ENCODE peak calls at places on chromosomes 16 and 17, in eight cellular contexts. G is adrenal gland; T is left ventricle myocardium inferior; W is mesenchymal stem cell; V is naive thymus-derived CD4-positive, alpha-beta T cell; P is heart left ventricle; I is Panc1; J is CD8-positive, alpha-beta T cell. Q is an unnamed sample. For H3K4me1 and H3K27me3, the result is how much of the 10 kb centered on the place peaks cover.

GRCh38 chr17:77708049-77708448 is 250.5 kb upstream of the TNRC6C start:
- DNase-seq in G (no peak), P (no peak), I (no peak), V (no peak), W (no peak), J (no peak), T (no peak), Q (no peak)

GRCh38 chr17:27105636-27106035 is 188.3 kb upstream of the WSB1 start:
- DNase-seq in T (no peak), G (no peak), P (no peak), W (no peak), I (no peak), J (no peak), V (no peak), Q (no peak)

GRCh38 chr17:29291163-29291752 is 2.7 kb downstream of the NUFIP2 start:
- DNase-seq in P (no peak), T (no peak), G (no peak), W (peak), J (no peak), I (peak), V (peak), Q (no peak)

GRCh38 chr16:17724242-17724898 is 253.6 kb upstream of the XYLT1 start:
- DNase-seq in G (no peak), T (no peak), W (no peak), V (no peak), J (no peak), I (no peak), P (no peak), Q (no peak)

GRCh38 chr16:85153046-85153445 is 40.8 kb upstream of the CIBAR2 start:
- DNase-seq in G (no peak), J (no peak), V (no peak), P (no peak), W (no peak), T (no peak), I (no peak), Q (no peak)

GRCh38 chr17:42253173-42253545 is 23.0 kb downstream of the STAT5B start:
- DNase-seq in T (no peak), J (no peak), P (no peak), V (no peak), I (no peak), G (no peak), W (no peak), Q (no peak)

GRCh38 chr17:32486701-32487459 is at the start of gene CDK5R1:
- DNase-seq in I (no peak), W (peak), V (peak), T (peak), P (peak), G (peak), J (peak), Q (no peak)

GRCh38 chr17:13421581-13421980 is 180.1 kb downstream of the HS3ST3A1 start:
- DNase-seq in V (no peak), P (no peak), W (no peak), T (no peak), I (no peak), G (no peak), J (no peak), Q (no peak)

GRCh38 chr17:31329221-31329620 is 7.8 kb upstream of the EVI2A start:
- DNase-seq in J (no peak), W (peak), T (no peak), G (no peak), I (no peak), P (no peak), V (no peak), Q (no peak)

GRCh38 chr17:2056221-2057129 is 1.6 kb downstream of the HIC1 start:
- DNase-seq in V (peak), P (no peak), W (peak), G (no peak), T (no peak), I (no peak), J (peak), Q (no peak)

GRCh38 chr17:18963126-18964017 is 11.4 kb downstream of the SLC5A10 start:
- DNase-seq in G (no peak), I (no peak), V (no peak), W (no peak), J (no peak), T (no peak), P (no peak), Q (no peak)

GRCh38 chr16:64094992-64095579 is 1026.8 kb downstream of the CDH11 start:
- DNase-seq in T (no peak), W (peak), P (no peak), I (no peak), J (no peak), G (no peak), V (no peak), Q (no peak)

GRCh38 chr17:50169121-50169764 is 3.4 kb downstream of the SGCA start:
- DNase-seq in T (no peak), P (no peak), G (no peak), J (peak), V (peak), I (peak), W (peak), Q (no peak)

GRCh38 chr16:82750078-82750477 is 123.3 kb downstream of the CDH13 start:
- DNase-seq in G (no peak), T (no peak), P (no peak), W (peak), V (no peak), J (no peak), I (no peak), Q (no peak)

GRCh38 chr16:85663891-85664321 is 24.8 kb downstream of the GINS2 start:
- DNase-seq in T (peak), W (no peak), J (no peak), G (peak), V (no peak), I (no peak), P (no peak), Q (no peak)

GRCh38 chr17:80246726-80247125 is 13.9 kb upstream of the RNF213 start:
- DNase-seq in V (no peak), G (no peak), W (no peak), J (no peak), I (no peak), P (no peak), T (no peak), Q (no peak)

GRCh38 chr17:82180776-82181528 is 31.7 kb downstream of the CCDC57 start:
- DNase-seq in T (no peak), I (no peak), P (no peak), W (no peak), V (no peak), J (no peak), G (no peak), Q (no peak)

GRCh38 chr16:31333686-31334649 is 21.0 kb upstream of the ITGAX start:
- DNase-seq in J (no peak), T (no peak), V (no peak), I (peak), P (no peak), W (no peak), G (no peak), Q (no peak)

GRCh38 chr16:30092373-30093010 is 768 bp upstream of the TBX6 start:
- DNase-seq in V (peak), W (peak), J (peak), I (no peak), P (peak), G (peak), T (peak), Q (peak)

GRCh38 chr16:19133600-19133999 is 19.8 kb downstream of the ITPRIPL2 start:
- DNase-seq in G (no peak), J (no peak), P (no peak), V (no peak), I (no peak), W (no peak), T (no peak), Q (no peak)

GRCh38 chr17:43983515-43984411 is 20.7 kb upstream of the NAGS start:
- DNase-seq in G (no peak), T (no peak), J (no peak), W (no peak), P (no peak), V (no peak), I (no peak), Q (no peak)

GRCh38 chr17:44375196-44376017 is 11.8 kb upstream of the FAM171A2 start:
- DNase-seq in P (no peak), J (no peak), I (no peak), T (no peak), G (no peak), W (no peak), V (no peak), Q (no peak)

GRCh38 chr17:77453613-77454559 is 313.1 kb downstream of the SEC14L1 start:
- DNase-seq in J (peak), V (peak), T (no peak), W (no peak), G (no peak), P (no peak), I (no peak), Q (no peak)

GRCh38 chr17:1939979-1940809 is 84.9 kb downstream of the RTN4RL1 start:
- DNase-seq in T (no peak), P (no peak), J (no peak), I (no peak), G (peak), V (no peak), W (no peak), Q (no peak)

GRCh38 chr16:81491522-81492188 is 47.0 kb downstream of the CMIP start:
- DNase-seq in T (no peak), G (no peak), P (no peak), J (no peak), W (no peak), I (no peak), V (no peak), Q (no peak)

GRCh38 chr16:27752241-27752640 is 202.3 kb downstream of the KATNIP start:
- DNase-seq in G (no peak), J (no peak), V (no peak), P (no peak), I (no peak), W (no peak), T (no peak), Q (no peak)

GRCh38 chr17:34616148-34616547 is 36.8 kb downstream of the TMEM132E start:
- DNase-seq in T (no peak), G (no peak), J (no peak), P (no peak), W (no peak), I (no peak), V (no peak), Q (no peak)

GRCh38 chr16:57091990-57092785 is at the start of gene CPNE2:
- DNase-seq in J (no peak), I (no peak), P (peak), T (peak), V (no peak), W (peak), G (no peak), Q (no peak)

GRCh38 chr16:48441863-48442279 is 56.7 kb upstream of the SIAH1 start:
- DNase-seq in W (no peak), V (no peak), I (no peak), P (no peak), G (no peak), J (no peak), T (no peak), Q (no peak)

GRCh38 chr16:22977294-22977697 is 163.3 kb downstream of the HS3ST2 start:
- DNase-seq in I (peak), G (no peak), P (no peak), V (no peak), J (no peak), T (no peak), W (no peak), Q (no peak)

GRCh38 chr17:46157443-46158107 is 35.7 kb downstream of the KANSL1 start:
- DNase-seq in T (no peak), G (no peak), P (no peak), V (no peak), I (no peak), W (no peak), J (no peak), Q (no peak)
- H3K4me1 ChIP-seq in T (half or more), G (under half), P (half or more), V (half or more), I (under half), W (under half), J (half or more), Q (under half)

GRCh38 chr17:45667591-45668171 is 116.4 kb upstream of the CRHR1 start:
- DNase-seq in I (no peak), G (no peak), J (no peak), W (no peak), V (no peak), P (no peak), T (no peak), Q (no peak)
- H3K27me3 ChIP-seq in I (under half), G (under half), J (under half), W (half or more), V (under half), P (under half), T (half or more), Q (under half)

DNA sequence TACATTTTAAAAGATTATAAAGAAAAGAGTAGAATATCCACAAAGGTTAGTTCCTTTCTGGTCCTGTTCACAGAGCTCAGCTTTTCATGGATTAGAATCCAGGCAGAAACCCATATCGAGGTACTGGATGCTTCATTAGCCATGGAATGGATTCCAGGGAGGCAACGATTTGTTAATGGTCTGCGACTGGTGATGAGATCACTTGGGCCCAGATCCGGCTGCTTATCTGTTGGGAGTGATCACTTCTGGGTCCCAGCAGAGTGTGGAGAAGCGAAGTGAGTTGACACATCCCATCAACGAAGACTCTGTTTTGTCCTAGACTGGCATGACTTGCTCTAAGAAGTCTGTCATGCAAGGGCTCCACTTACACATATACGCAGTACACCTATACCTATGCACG is 165.8 kb downstream of the MAF start:
- DNase-seq in J (no peak), W (no peak), T (no peak), G (no peak), P (no peak), V (no peak), I (no peak), Q (no peak)
- H3K27ac ChIP-seq in J (no peak), W (peak), T (no peak), G (no peak), P (no peak), V (no peak), I (no peak), Q (no peak)

GRCh38 chr16:89323120-89323960 is 105.8 kb downstream of the ZNF778 start:
- DNase-seq in I (no peak), P (no peak), J (no peak), V (no peak), T (no peak), W (no peak), G (no peak), Q (no peak)
- H3K4me1 ChIP-seq in I (half or more), P (under half), J (half or more), V (half or more), T (half or more), W (half or more), G (half or more), Q (under half)

Q was measured in iPS DF 6.9.